ENCODE peak calls at places on chromosomes 2 and 18, in four cellular contexts. One of them, this sample, is unnamed.

GRCh38 chr2:64675860-64676259 is 22.1 kb upstream of the SERTAD2 start:
- DNase-seq in suprapubic skin: no peak
- DNase-seq in AG04450: no peak
- DNase-seq in CD8-positive, alpha-beta T cell: peak; percentile 59
- DNase-seq in this sample: no peak

GRCh38 chr2:172439509-172439860 is 12.1 kb downstream of the ITGA6 start:
- DNase-seq in suprapubic skin: no peak
- DNase-seq in AG04450: no peak
- DNase-seq in CD8-positive, alpha-beta T cell: no peak
- DNase-seq in this sample: no peak

GRCh38 chr2:96928277-96928781 is 58.1 kb downstream of the FAM178B start:
- DNase-seq in suprapubic skin: no peak
- DNase-seq in AG04450: no peak
- DNase-seq in CD8-positive, alpha-beta T cell: no peak
- DNase-seq in this sample: no peak

GRCh38 chr2:174596994-174597346 is 634 bp downstream of the WIPF1 start:
- DNase-seq in suprapubic skin: no peak
- DNase-seq in AG04450: no peak
- DNase-seq in CD8-positive, alpha-beta T cell: no peak
- DNase-seq in this sample: no peak

GRCh38 chr18:5851998-5852397 is 43.3 kb downstream of the TMEM200C start:
- DNase-seq in suprapubic skin: no peak
- DNase-seq in AG04450: no peak
- DNase-seq in CD8-positive, alpha-beta T cell: no peak
- DNase-seq in this sample: no peak

GRCh38 chr2:224982910-224983688 is 59.2 kb downstream of the DOCK10 start:
- DNase-seq in suprapubic skin: no peak
- DNase-seq in AG04450: peak; percentile 61
- DNase-seq in CD8-positive, alpha-beta T cell: peak; percentile 55
- DNase-seq in this sample: no peak

GRCh38 chr2:201649442-201649841 is 6.1 kb upstream of the TMEM237 start:
- DNase-seq in suprapubic skin: no peak
- DNase-seq in AG04450: no peak
- DNase-seq in CD8-positive, alpha-beta T cell: no peak
- DNase-seq in this sample: no peak

GRCh38 chr2:55168221-55169154 is 63.6 kb downstream of the CLHC1 start:
- DNase-seq in suprapubic skin: no peak
- DNase-seq in AG04450: no peak
- DNase-seq in CD8-positive, alpha-beta T cell: peak; percentile 43
- DNase-seq in this sample: no peak

GRCh38 chr2:162253435-162253834 is 10.2 kb upstream of the FAP start:
- DNase-seq in suprapubic skin: no peak
- DNase-seq in AG04450: no peak
- DNase-seq in CD8-positive, alpha-beta T cell: no peak
- DNase-seq in this sample: no peak

GRCh38 chr18:5073026-5073944 is 123.8 kb downstream of the AKAIN1 start:
- DNase-seq in suprapubic skin: no peak
- DNase-seq in AG04450: no peak
- DNase-seq in CD8-positive, alpha-beta T cell: no peak
- DNase-seq in this sample: no peak

GRCh38 chr2:240868286-240869108 is at the start of gene AGXT:
- DNase-seq in suprapubic skin: no peak
- DNase-seq in AG04450: no peak
- DNase-seq in CD8-positive, alpha-beta T cell: no peak
- DNase-seq in this sample: no peak

GRCh38 chr18:36786686-36787085 is 42.1 kb downstream of the TPGS2 start:
- DNase-seq in suprapubic skin: peak; percentile 67
- DNase-seq in AG04450: no peak
- DNase-seq in CD8-positive, alpha-beta T cell: no peak
- DNase-seq in this sample: no peak

GRCh38 chr2:28377201-28377816 is 15.3 kb upstream of the FOSL2 start:
- DNase-seq in suprapubic skin: no peak
- DNase-seq in AG04450: no peak
- DNase-seq in CD8-positive, alpha-beta T cell: no peak
- DNase-seq in this sample: no peak

GRCh38 chr2:10493636-10494281 is 45.6 kb upstream of the ODC1 start:
- DNase-seq in suprapubic skin: no peak
- DNase-seq in AG04450: peak; percentile 74
- DNase-seq in CD8-positive, alpha-beta T cell: peak; percentile 91
- DNase-seq in this sample: no peak

GRCh38 chr2:143730155-143730949 is 601.1 kb downstream of the ARHGAP15 start:
- DNase-seq in suprapubic skin: no peak
- DNase-seq in AG04450: no peak
- DNase-seq in CD8-positive, alpha-beta T cell: no peak
- DNase-seq in this sample: no peak

GRCh38 chr18:60090170-60090569 is 190.4 kb downstream of the PMAIP1 start:
- DNase-seq in suprapubic skin: no peak
- DNase-seq in AG04450: no peak
- DNase-seq in CD8-positive, alpha-beta T cell: no peak
- DNase-seq in this sample: no peak

GRCh38 chr2:27086722-27087446 is at the start of gene KHK:
- DNase-seq in suprapubic skin: no peak
- DNase-seq in AG04450: no peak
- DNase-seq in CD8-positive, alpha-beta T cell: no peak
- DNase-seq in this sample: peak; percentile 88

GRCh38 chr2:108855194-108855593 is 68.6 kb downstream of the CCDC138 start:
- DNase-seq in suprapubic skin: no peak
- DNase-seq in AG04450: no peak
- DNase-seq in CD8-positive, alpha-beta T cell: no peak
- DNase-seq in this sample: no peak

GRCh38 chr2:122421777-122422176 is 666.3 kb downstream of the TSN start:
- DNase-seq in suprapubic skin: no peak
- DNase-seq in AG04450: no peak
- DNase-seq in CD8-positive, alpha-beta T cell: no peak
- DNase-seq in this sample: no peak

GRCh38 chr2:224843141-224843540 is 127.0 kb upstream of the CCDC195 start:
- DNase-seq in suprapubic skin: no peak
- DNase-seq in AG04450: no peak
- DNase-seq in CD8-positive, alpha-beta T cell: no peak
- DNase-seq in this sample: no peak

GRCh38 chr2:10873790-10874437 is 37.8 kb upstream of the KCNF1 start:
- DNase-seq in suprapubic skin: no peak
- DNase-seq in AG04450: no peak
- DNase-seq in CD8-positive, alpha-beta T cell: no peak
- DNase-seq in this sample: no peak

GRCh38 chr2:128644156-128644555 is 325.5 kb upstream of the HS6ST1 start:
- DNase-seq in suprapubic skin: peak; percentile 24
- DNase-seq in AG04450: no peak
- DNase-seq in CD8-positive, alpha-beta T cell: no peak
- DNase-seq in this sample: no peak

GRCh38 chr18:34709104-34709503 is 994 bp upstream of the DTNA start:
- DNase-seq in suprapubic skin: peak; percentile 68
- DNase-seq in AG04450: peak; percentile 64
- DNase-seq in CD8-positive, alpha-beta T cell: no peak
- DNase-seq in this sample: no peak

GRCh38 chr2:73931531-73932500 is 5.1 kb downstream of the DGUOK start:
- DNase-seq in suprapubic skin: no peak
- DNase-seq in AG04450: no peak
- DNase-seq in CD8-positive, alpha-beta T cell: no peak
- DNase-seq in this sample: no peak

GRCh38 chr2:40403233-40403841 is 48.6 kb downstream of the SLC8A1 start:
- DNase-seq in suprapubic skin: no peak
- DNase-seq in AG04450: peak; percentile 53
- DNase-seq in CD8-positive, alpha-beta T cell: no peak
- DNase-seq in this sample: no peak

GRCh38 chr2:183253441-183254130 is 129.3 kb downstream of the NUP35 start:
- DNase-seq in suprapubic skin: no peak
- DNase-seq in AG04450: no peak
- DNase-seq in CD8-positive, alpha-beta T cell: no peak
- DNase-seq in this sample: no peak

GRCh38 chr18:65526099-65526498 is 224.7 kb upstream of the CDH7 start:
- DNase-seq in suprapubic skin: no peak
- DNase-seq in AG04450: no peak
- DNase-seq in CD8-positive, alpha-beta T cell: no peak
- DNase-seq in this sample: no peak

GRCh38 chr2:36492216-36492945 is 105.6 kb downstream of the FEZ2 start:
- DNase-seq in suprapubic skin: no peak
- DNase-seq in AG04450: no peak
- DNase-seq in CD8-positive, alpha-beta T cell: no peak
- DNase-seq in this sample: no peak

GRCh38 chr2:96072746-96073145 is 38.0 kb upstream of the GPAT2 start:
- DNase-seq in suprapubic skin: no peak
- DNase-seq in AG04450: no peak
- DNase-seq in CD8-positive, alpha-beta T cell: no peak
- DNase-seq in this sample: no peak

GRCh38 chr18:13379930-13380665 is 161.5 kb downstream of the LDLRAD4 start:
- DNase-seq in suprapubic skin: no peak
- DNase-seq in AG04450: no peak
- DNase-seq in CD8-positive, alpha-beta T cell: no peak
- DNase-seq in this sample: no peak

GRCh38 chr2:223560704-223561435 is 41.3 kb downstream of the SCG2 start:
- DNase-seq in suprapubic skin: no peak
- DNase-seq in AG04450: no peak
- DNase-seq in CD8-positive, alpha-beta T cell: no peak
- DNase-seq in this sample: no peak

GRCh38 chr18:61531182-61531581 is 198.0 kb downstream of the CDH20 start:
- DNase-seq in suprapubic skin: no peak
- DNase-seq in AG04450: no peak
- DNase-seq in CD8-positive, alpha-beta T cell: no peak
- DNase-seq in this sample: no peak

GRCh38 chr2:207352978-207353377 is 176.8 kb upstream of the CREB1 start:
- DNase-seq in suprapubic skin: no peak
- DNase-seq in AG04450: no peak
- DNase-seq in CD8-positive, alpha-beta T cell: no peak
- DNase-seq in this sample: no peak

GRCh38 chr2:129645335-129645734 is 334.1 kb upstream of the RAB6C start:
- DNase-seq in suprapubic skin: no peak
- DNase-seq in AG04450: no peak
- DNase-seq in CD8-positive, alpha-beta T cell: no peak
- DNase-seq in this sample: no peak

GRCh38 chr2:203225423-203226039 is 13.3 kb upstream of the CYP20A1 start:
- DNase-seq in suprapubic skin: no peak
- DNase-seq in AG04450: no peak
- DNase-seq in CD8-positive, alpha-beta T cell: peak; percentile 44
- DNase-seq in this sample: no peak
- TF ChIP-seq CTCF in suprapubic skin: peak; percentile 73
- TF ChIP-seq CTCF in AG04450: peak; percentile 67
- TF ChIP-seq CTCF in CD8-positive, alpha-beta T cell: peak; percentile 71
- TF ChIP-seq CTCF in this sample: peak; percentile 48

GRCh38 chr18:69854455-69854854 is 93.2 kb downstream of the CD226 start:
- DNase-seq in suprapubic skin: no peak
- DNase-seq in AG04450: no peak
- DNase-seq in CD8-positive, alpha-beta T cell: no peak
- DNase-seq in this sample: no peak

GRCh38 chr18:69853061-69853460 is 94.6 kb downstream of the CD226 start:
- DNase-seq in suprapubic skin: no peak
- DNase-seq in AG04450: no peak
- DNase-seq in CD8-positive, alpha-beta T cell: no peak
- DNase-seq in this sample: no peak

GRCh38 chr18:69858897-69859296 is 88.8 kb downstream of the CD226 start:
- DNase-seq in suprapubic skin: no peak
- DNase-seq in AG04450: no peak
- DNase-seq in CD8-positive, alpha-beta T cell: no peak
- DNase-seq in this sample: no peak
- TF ChIP-seq CTCF in suprapubic skin: no peak
- TF ChIP-seq CTCF in AG04450: no peak
- TF ChIP-seq CTCF in CD8-positive, alpha-beta T cell: no peak
- TF ChIP-seq CTCF in this sample: no peak

DNA sequence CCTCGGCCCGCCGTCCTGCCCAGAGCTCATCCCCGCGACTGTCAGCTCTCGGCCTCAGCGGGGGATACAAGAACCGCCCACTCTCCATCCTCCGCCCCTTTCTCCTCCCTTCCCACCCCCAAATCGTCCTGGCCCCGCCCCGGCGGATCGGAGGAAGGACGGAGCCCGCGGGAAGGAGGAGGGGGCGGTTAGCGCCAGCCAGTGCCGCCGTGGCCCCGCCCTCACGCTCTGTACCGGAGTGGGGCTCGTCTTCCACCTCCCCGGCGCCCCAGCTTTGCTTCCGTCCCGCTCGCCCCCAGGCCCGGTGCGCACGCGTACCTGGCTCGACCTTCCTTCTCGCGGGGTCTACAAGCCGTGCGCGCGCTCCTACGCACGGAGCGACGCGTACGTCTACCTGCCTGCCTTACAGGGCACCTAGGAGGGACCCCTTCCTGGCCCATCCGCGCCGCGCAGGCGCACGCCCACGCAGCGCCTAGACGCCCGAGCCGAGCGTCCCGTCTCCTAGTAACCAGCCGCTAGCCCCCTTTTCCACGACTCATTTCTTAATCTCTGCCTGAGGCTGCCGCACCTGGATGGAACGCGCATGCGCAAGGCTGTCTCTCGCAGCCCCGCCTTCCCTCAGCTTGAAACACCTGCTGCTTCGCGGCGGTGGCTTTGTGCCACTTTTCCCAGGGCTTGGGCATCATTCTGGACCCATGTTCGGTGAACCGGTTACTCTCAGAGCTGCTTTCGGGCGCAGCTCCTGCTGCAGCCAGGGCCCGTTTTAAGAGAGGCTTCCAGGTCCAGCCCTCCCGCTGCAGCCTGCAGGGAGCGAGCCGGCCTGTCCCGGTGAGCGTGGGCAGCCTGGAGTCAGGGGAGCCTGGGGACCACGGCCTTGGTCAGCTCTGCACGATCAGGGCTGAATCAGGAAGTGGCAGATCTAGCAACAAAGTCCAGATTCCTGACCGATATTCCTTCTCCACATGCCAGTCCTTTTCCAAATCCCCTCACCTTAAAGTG is at the start of gene C2orf15:
- DNase-seq in suprapubic skin: peak; percentile 97
- DNase-seq in AG04450: peak; percentile 38
- DNase-seq in CD8-positive, alpha-beta T cell: peak; percentile 97
- DNase-seq in this sample: no peak
- TF ChIP-seq CTCF in suprapubic skin: no peak
- TF ChIP-seq CTCF in AG04450: no peak
- TF ChIP-seq CTCF in CD8-positive, alpha-beta T cell: no peak
- TF ChIP-seq CTCF in this sample: no peak

DNA sequence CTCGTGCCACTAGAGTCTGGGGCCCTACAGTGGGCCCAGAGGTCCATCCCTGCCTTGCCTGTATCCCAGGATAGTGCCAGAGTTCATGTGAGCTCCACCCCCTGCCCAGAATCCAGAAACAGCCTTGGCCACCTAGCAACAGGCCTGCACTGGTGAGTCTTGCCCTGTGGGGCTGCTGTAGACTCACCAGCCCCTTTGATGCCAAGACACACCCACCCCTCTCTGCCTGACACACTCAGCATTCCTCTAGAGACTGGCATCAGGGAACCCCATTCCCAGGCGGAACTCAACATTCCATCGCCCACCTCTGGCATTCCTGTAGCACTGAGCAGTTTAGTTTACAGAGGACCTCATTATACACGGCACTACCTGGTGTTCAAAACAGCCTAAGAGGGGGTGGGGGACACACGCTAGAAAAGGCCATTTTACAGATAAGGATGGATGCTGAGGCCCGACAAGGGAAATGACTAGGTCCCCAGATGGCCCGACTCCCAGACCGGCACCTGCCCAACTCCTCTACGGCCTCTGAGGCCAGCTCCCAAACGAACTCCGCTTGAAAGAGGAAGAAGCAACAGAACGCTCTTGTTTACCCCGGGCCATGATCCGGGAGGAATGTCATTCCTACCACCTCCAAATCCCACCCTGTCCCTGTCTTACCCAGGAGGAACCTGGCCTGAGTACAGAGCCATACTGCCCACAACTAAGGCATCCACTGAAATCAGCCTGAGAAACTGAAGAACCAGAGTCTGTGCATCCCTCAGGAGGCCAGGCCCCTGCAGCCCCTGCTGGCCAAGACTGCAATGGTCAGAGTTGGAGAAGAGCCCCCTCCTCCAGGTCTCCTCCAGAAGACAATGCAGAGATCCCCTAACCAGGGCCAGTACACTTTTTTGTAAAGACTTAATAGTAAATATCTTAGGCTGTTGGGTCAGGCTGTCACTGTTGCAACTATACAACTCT is 180.2 kb downstream of the TNS1 start:
- DNase-seq in suprapubic skin: no peak
- DNase-seq in AG04450: no peak
- DNase-seq in CD8-positive, alpha-beta T cell: no peak
- DNase-seq in this sample: no peak
- TF ChIP-seq CTCF in suprapubic skin: no peak
- TF ChIP-seq CTCF in AG04450: peak; percentile 29
- TF ChIP-seq CTCF in CD8-positive, alpha-beta T cell: no peak
- TF ChIP-seq CTCF in this sample: no peak

This sample was measured in D721Med.